ENCODE peak calls at places on chromosomes 13 and 19, in seven cellular contexts. C is cardiac muscle cell, T is hypothalamus, W is fibroblast of lung, Q is NCI-H510A treated with DMSO at 0.1 percent for 48 hours, E is KBM-7, L is NCI-H1694. Z is an unnamed sample.

GRCh38 chr13:42495751-42496150 is 78.2 kb upstream of the TNFSF11 start:
- DNase-seq in L (no peak), T (no peak), E (no peak), C (no peak), Q (no peak), W (no peak), Z (no peak)

GRCh38 chr13:57253551-57253950 is 86.6 kb downstream of the PRR20E start:
- DNase-seq in E (no peak), C (no peak), W (no peak), T (no peak), Q (no peak), L (no peak), Z (no peak)

GRCh38 chr13:80695841-80696240 is 354.9 kb upstream of the SPRY2 start:
- DNase-seq in E (no peak), C (peak), T (no peak), L (no peak), W (no peak), Q (no peak), Z (no peak)

GRCh38 chr13:32032780-32033179 is 1.2 kb downstream of the FRY start:
- DNase-seq in W (no peak), Q (no peak), L (no peak), C (no peak), T (no peak), E (no peak), Z (no peak)

GRCh38 chr13:114017028-114017630 is 43.3 kb upstream of the C13orf46 start:
- DNase-seq in T (no peak), Q (no peak), E (no peak), C (peak), W (peak), L (no peak), Z (no peak)

GRCh38 chr13:102097708-102098107 is 304.1 kb downstream of the FGF14 start:
- DNase-seq in Q (peak), C (no peak), T (no peak), L (peak), W (no peak), E (no peak), Z (no peak)

GRCh38 chr19:38389957-38390924 is 1.7 kb downstream of the SPRED3 start:
- DNase-seq in C (no peak), L (no peak), E (no peak), T (no peak), Q (no peak), W (no peak), Z (no peak)

GRCh38 chr19:33668968-33669367 is 47.2 kb downstream of the CHST8 start:
- DNase-seq in W (no peak), T (no peak), Q (no peak), C (no peak), E (no peak), L (no peak), Z (no peak)

GRCh38 chr19:53876651-53877224 is 5.3 kb upstream of the PRKCG start:
- DNase-seq in E (no peak), Q (no peak), C (no peak), L (no peak), W (no peak), T (no peak), Z (no peak)

GRCh38 chr13:93304134-93304533 is 77.5 kb downstream of the GPC6 start:
- DNase-seq in L (no peak), Q (no peak), C (no peak), W (no peak), T (no peak), E (no peak), Z (no peak)

GRCh38 chr19:16896098-16896912 is 7.5 kb downstream of the F2RL3 start:
- DNase-seq in C (peak), L (no peak), E (no peak), T (no peak), Q (no peak), W (no peak), Z (no peak)